ENCODE peak calls at places on chromosomes 12 and 14, in nine cellular contexts. One of them, this sample, is unnamed.

GRCh38 chr12:57735952-57736742 is 2.4 kb downstream of the AGAP2 start:
- DNase-seq in heart left ventricle: peak
- DNase-seq in GM23248: peak
- DNase-seq in NB4: no peak
- DNase-seq in stimulated activated naive CD8-positive, alpha-beta T cell treated with anti-CD3 and anti-CD28 coated beads, Interleukin-15, amount 100 ng/mL, for 72 hours: no peak
- DNase-seq in BE2C: peak
- DNase-seq in left lobe of liver: no peak
- DNase-seq in psoas muscle: no peak
- DNase-seq in endothelial cell: peak
- DNase-seq in this sample: peak

GRCh38 chr14:80973918-80974317 is 18.5 kb downstream of the TSHR start:
- DNase-seq in GM23248: peak
- DNase-seq in stimulated activated naive CD8-positive, alpha-beta T cell treated with anti-CD3 and anti-CD28 coated beads, Interleukin-15, amount 100 ng/mL, for 72 hours: no peak
- DNase-seq in psoas muscle: no peak
- DNase-seq in heart left ventricle: no peak
- DNase-seq in BE2C: peak
- DNase-seq in NB4: no peak
- DNase-seq in endothelial cell: no peak
- DNase-seq in left lobe of liver: no peak
- DNase-seq in this sample: no peak

GRCh38 chr12:39372929-39373328 is 70.0 kb downstream of the KIF21A start:
- DNase-seq in heart left ventricle: no peak
- DNase-seq in left lobe of liver: no peak
- DNase-seq in BE2C: no peak
- DNase-seq in psoas muscle: no peak
- DNase-seq in GM23248: no peak
- DNase-seq in stimulated activated naive CD8-positive, alpha-beta T cell treated with anti-CD3 and anti-CD28 coated beads, Interleukin-15, amount 100 ng/mL, for 72 hours: peak
- DNase-seq in endothelial cell: no peak
- DNase-seq in NB4: peak
- DNase-seq in this sample: no peak

GRCh38 chr14:36091096-36091495 is 85.4 kb downstream of the PTCSC3 start:
- DNase-seq in GM23248: peak
- DNase-seq in NB4: peak
- DNase-seq in heart left ventricle: no peak
- DNase-seq in left lobe of liver: no peak
- DNase-seq in BE2C: peak
- DNase-seq in stimulated activated naive CD8-positive, alpha-beta T cell treated with anti-CD3 and anti-CD28 coated beads, Interleukin-15, amount 100 ng/mL, for 72 hours: no peak
- DNase-seq in endothelial cell: no peak
- DNase-seq in psoas muscle: no peak
- DNase-seq in this sample: peak

GRCh38 chr12:108627134-108627920 is 6.4 kb downstream of the SELPLG start:
- DNase-seq in NB4: no peak
- DNase-seq in heart left ventricle: no peak
- DNase-seq in GM23248: no peak
- DNase-seq in left lobe of liver: no peak
- DNase-seq in stimulated activated naive CD8-positive, alpha-beta T cell treated with anti-CD3 and anti-CD28 coated beads, Interleukin-15, amount 100 ng/mL, for 72 hours: no peak
- DNase-seq in endothelial cell: no peak
- DNase-seq in psoas muscle: no peak
- DNase-seq in BE2C: no peak
- DNase-seq in this sample: no peak

GRCh38 chr12:69998011-69998410 is 173.0 kb downstream of the MYRFL start:
- DNase-seq in stimulated activated naive CD8-positive, alpha-beta T cell treated with anti-CD3 and anti-CD28 coated beads, Interleukin-15, amount 100 ng/mL, for 72 hours: no peak
- DNase-seq in BE2C: no peak
- DNase-seq in psoas muscle: no peak
- DNase-seq in left lobe of liver: no peak
- DNase-seq in NB4: no peak
- DNase-seq in endothelial cell: no peak
- DNase-seq in GM23248: no peak
- DNase-seq in heart left ventricle: no peak
- DNase-seq in this sample: no peak

GRCh38 chr14:38409081-38409705 is 153.3 kb upstream of the CLEC14A start:
- DNase-seq in psoas muscle: no peak
- DNase-seq in NB4: no peak
- DNase-seq in heart left ventricle: no peak
- DNase-seq in stimulated activated naive CD8-positive, alpha-beta T cell treated with anti-CD3 and anti-CD28 coated beads, Interleukin-15, amount 100 ng/mL, for 72 hours: no peak
- DNase-seq in left lobe of liver: no peak
- DNase-seq in BE2C: no peak
- DNase-seq in GM23248: peak
- DNase-seq in endothelial cell: no peak
- DNase-seq in this sample: no peak

GRCh38 chr12:75933136-75933535 is 98.4 kb downstream of the PHLDA1 start:
- DNase-seq in endothelial cell: no peak
- DNase-seq in BE2C: no peak
- DNase-seq in stimulated activated naive CD8-positive, alpha-beta T cell treated with anti-CD3 and anti-CD28 coated beads, Interleukin-15, amount 100 ng/mL, for 72 hours: no peak
- DNase-seq in psoas muscle: no peak
- DNase-seq in NB4: peak
- DNase-seq in GM23248: peak
- DNase-seq in heart left ventricle: no peak
- DNase-seq in left lobe of liver: no peak
- DNase-seq in this sample: no peak

GRCh38 chr12:32217354-32218310 is 111.0 kb downstream of the BICD1 start:
- DNase-seq in left lobe of liver: no peak
- DNase-seq in GM23248: peak
- DNase-seq in heart left ventricle: peak
- DNase-seq in endothelial cell: no peak
- DNase-seq in stimulated activated naive CD8-positive, alpha-beta T cell treated with anti-CD3 and anti-CD28 coated beads, Interleukin-15, amount 100 ng/mL, for 72 hours: no peak
- DNase-seq in NB4: peak
- DNase-seq in BE2C: no peak
- DNase-seq in psoas muscle: peak
- DNase-seq in this sample: no peak

GRCh38 chr12:20374775-20375174 is 6.4 kb downstream of the PDE3A start:
- DNase-seq in BE2C: no peak
- DNase-seq in stimulated activated naive CD8-positive, alpha-beta T cell treated with anti-CD3 and anti-CD28 coated beads, Interleukin-15, amount 100 ng/mL, for 72 hours: no peak
- DNase-seq in GM23248: no peak
- DNase-seq in heart left ventricle: no peak
- DNase-seq in psoas muscle: no peak
- DNase-seq in endothelial cell: no peak
- DNase-seq in NB4: no peak
- DNase-seq in left lobe of liver: no peak
- DNase-seq in this sample: no peak

GRCh38 chr12:48824112-48824511 is 5.8 kb downstream of the CACNB3 start:
- DNase-seq in GM23248: no peak
- DNase-seq in stimulated activated naive CD8-positive, alpha-beta T cell treated with anti-CD3 and anti-CD28 coated beads, Interleukin-15, amount 100 ng/mL, for 72 hours: no peak
- DNase-seq in BE2C: no peak
- DNase-seq in endothelial cell: no peak
- DNase-seq in NB4: no peak
- DNase-seq in heart left ventricle: no peak
- DNase-seq in left lobe of liver: no peak
- DNase-seq in psoas muscle: no peak
- DNase-seq in this sample: no peak

GRCh38 chr12:69758105-69758504 is 19.4 kb downstream of the RAB3IP start:
- DNase-seq in GM23248: no peak
- DNase-seq in endothelial cell: no peak
- DNase-seq in stimulated activated naive CD8-positive, alpha-beta T cell treated with anti-CD3 and anti-CD28 coated beads, Interleukin-15, amount 100 ng/mL, for 72 hours: no peak
- DNase-seq in left lobe of liver: no peak
- DNase-seq in BE2C: no peak
- DNase-seq in psoas muscle: no peak
- DNase-seq in heart left ventricle: no peak
- DNase-seq in NB4: no peak
- DNase-seq in this sample: no peak

GRCh38 chr12:120739031-120739762 is 13.6 kb downstream of the ACADS start:
- DNase-seq in BE2C: no peak
- DNase-seq in stimulated activated naive CD8-positive, alpha-beta T cell treated with anti-CD3 and anti-CD28 coated beads, Interleukin-15, amount 100 ng/mL, for 72 hours: no peak
- DNase-seq in NB4: peak
- DNase-seq in psoas muscle: no peak
- DNase-seq in endothelial cell: no peak
- DNase-seq in heart left ventricle: no peak
- DNase-seq in left lobe of liver: no peak
- DNase-seq in GM23248: no peak
- DNase-seq in this sample: no peak

GRCh38 chr14:100785338-100785615 is 40.6 kb upstream of the MEG3 start:
- DNase-seq in endothelial cell: no peak
- DNase-seq in NB4: no peak
- DNase-seq in stimulated activated naive CD8-positive, alpha-beta T cell treated with anti-CD3 and anti-CD28 coated beads, Interleukin-15, amount 100 ng/mL, for 72 hours: no peak
- DNase-seq in psoas muscle: no peak
- DNase-seq in left lobe of liver: no peak
- DNase-seq in heart left ventricle: peak
- DNase-seq in BE2C: peak
- DNase-seq in GM23248: no peak
- DNase-seq in this sample: no peak

GRCh38 chr14:68772761-68773381 is 20.0 kb downstream of the ZFP36L1 start:
- DNase-seq in endothelial cell: no peak
- DNase-seq in BE2C: no peak
- DNase-seq in NB4: no peak
- DNase-seq in stimulated activated naive CD8-positive, alpha-beta T cell treated with anti-CD3 and anti-CD28 coated beads, Interleukin-15, amount 100 ng/mL, for 72 hours: no peak
- DNase-seq in psoas muscle: no peak
- DNase-seq in left lobe of liver: no peak
- DNase-seq in GM23248: no peak
- DNase-seq in heart left ventricle: peak
- DNase-seq in this sample: no peak

GRCh38 chr12:95323204-95323603 is 105.6 kb downstream of the VEZT start:
- DNase-seq in heart left ventricle: no peak
- DNase-seq in endothelial cell: no peak
- DNase-seq in BE2C: no peak
- DNase-seq in NB4: no peak
- DNase-seq in left lobe of liver: no peak
- DNase-seq in stimulated activated naive CD8-positive, alpha-beta T cell treated with anti-CD3 and anti-CD28 coated beads, Interleukin-15, amount 100 ng/mL, for 72 hours: no peak
- DNase-seq in psoas muscle: no peak
- DNase-seq in GM23248: no peak
- DNase-seq in this sample: no peak

GRCh38 chr14:104968153-104968527 is 10.0 kb downstream of the AHNAK2 start:
- DNase-seq in heart left ventricle: peak
- DNase-seq in left lobe of liver: no peak
- DNase-seq in BE2C: peak
- DNase-seq in endothelial cell: peak
- DNase-seq in GM23248: peak
- DNase-seq in NB4: no peak
- DNase-seq in stimulated activated naive CD8-positive, alpha-beta T cell treated with anti-CD3 and anti-CD28 coated beads, Interleukin-15, amount 100 ng/mL, for 72 hours: no peak
- DNase-seq in psoas muscle: peak
- DNase-seq in this sample: no peak

GRCh38 chr12:64221656-64222010 is 463 bp downstream of the KICS2 start:
- DNase-seq in stimulated activated naive CD8-positive, alpha-beta T cell treated with anti-CD3 and anti-CD28 coated beads, Interleukin-15, amount 100 ng/mL, for 72 hours: peak
- DNase-seq in endothelial cell: peak
- DNase-seq in BE2C: peak
- DNase-seq in NB4: peak
- DNase-seq in psoas muscle: peak
- DNase-seq in left lobe of liver: peak
- DNase-seq in heart left ventricle: peak
- DNase-seq in GM23248: peak
- DNase-seq in this sample: peak

GRCh38 chr14:69268763-69269162 is 8.8 kb downstream of the GALNT16 start:
- DNase-seq in GM23248: peak
- DNase-seq in NB4: no peak
- DNase-seq in stimulated activated naive CD8-positive, alpha-beta T cell treated with anti-CD3 and anti-CD28 coated beads, Interleukin-15, amount 100 ng/mL, for 72 hours: no peak
- DNase-seq in heart left ventricle: no peak
- DNase-seq in psoas muscle: no peak
- DNase-seq in left lobe of liver: no peak
- DNase-seq in BE2C: no peak
- DNase-seq in endothelial cell: no peak
- DNase-seq in this sample: no peak

GRCh38 chr12:121139301-121139700 is 6.6 kb downstream of the P2RX7 start:
- DNase-seq in psoas muscle: no peak
- DNase-seq in NB4: no peak
- DNase-seq in endothelial cell: no peak
- DNase-seq in BE2C: no peak
- DNase-seq in heart left ventricle: no peak
- DNase-seq in GM23248: no peak
- DNase-seq in stimulated activated naive CD8-positive, alpha-beta T cell treated with anti-CD3 and anti-CD28 coated beads, Interleukin-15, amount 100 ng/mL, for 72 hours: no peak
- DNase-seq in left lobe of liver: no peak
- DNase-seq in this sample: no peak

GRCh38 chr12:56851462-56851861 is 82.7 kb downstream of the SDR9C7 start:
- DNase-seq in psoas muscle: no peak
- DNase-seq in NB4: no peak
- DNase-seq in BE2C: no peak
- DNase-seq in stimulated activated naive CD8-positive, alpha-beta T cell treated with anti-CD3 and anti-CD28 coated beads, Interleukin-15, amount 100 ng/mL, for 72 hours: no peak
- DNase-seq in GM23248: no peak
- DNase-seq in heart left ventricle: no peak
- DNase-seq in endothelial cell: no peak
- DNase-seq in left lobe of liver: no peak
- DNase-seq in this sample: no peak

GRCh38 chr12:31846405-31846804 is 112.8 kb upstream of the RESF1 start:
- DNase-seq in heart left ventricle: no peak
- DNase-seq in psoas muscle: no peak
- DNase-seq in left lobe of liver: no peak
- DNase-seq in GM23248: no peak
- DNase-seq in NB4: no peak
- DNase-seq in BE2C: no peak
- DNase-seq in endothelial cell: no peak
- DNase-seq in stimulated activated naive CD8-positive, alpha-beta T cell treated with anti-CD3 and anti-CD28 coated beads, Interleukin-15, amount 100 ng/mL, for 72 hours: no peak
- DNase-seq in this sample: no peak

GRCh38 chr12:3054374-3054773 is 22.8 kb upstream of the TSPAN9 start:
- DNase-seq in psoas muscle: no peak
- DNase-seq in stimulated activated naive CD8-positive, alpha-beta T cell treated with anti-CD3 and anti-CD28 coated beads, Interleukin-15, amount 100 ng/mL, for 72 hours: no peak
- DNase-seq in left lobe of liver: no peak
- DNase-seq in heart left ventricle: no peak
- DNase-seq in GM23248: no peak
- DNase-seq in NB4: no peak
- DNase-seq in BE2C: no peak
- DNase-seq in endothelial cell: no peak
- DNase-seq in this sample: no peak

This sample was measured in HEK293T.